ENCODE peak calls at places on chromosome 6, in four cellular contexts. I is A549, X is HCT116, V is HepG2. D is an unnamed sample.
A peak's percentile ranks its signal among the peaks of the same experiment; 100 is the strongest.

GRCh38 chr6:21522773-21523490 is 70.6 kb upstream of the SOX4 start:
- DNase-seq in X (no peak), V (no peak), I (peak; percentile 5), D (no peak)

GRCh38 chr6:133906050-133906449 is 17.1 kb downstream of the TCF21 start:
- DNase-seq in V (no peak), X (no peak), I (no peak), D (no peak)

GRCh38 chr6:153670403-153671026 is 368.5 kb upstream of the OPRM1 start:
- DNase-seq in X (no peak), I (no peak), V (no peak), D (no peak)

GRCh38 chr6:158653577-158654354 is 3.9 kb downstream of the SYTL3 start:
- DNase-seq in I (no peak), V (no peak), X (no peak), D (peak; percentile 91)

GRCh38 chr6:134477991-134478635 is 160.2 kb upstream of the SGK1 start:
- DNase-seq in V (no peak), X (no peak), I (no peak), D (no peak)

GRCh38 chr6:15017251-15017650 is 228.6 kb upstream of the JARID2 start:
- DNase-seq in X (no peak), I (no peak), V (no peak), D (no peak)

GRCh38 chr6:20092071-20092566 is 120.2 kb downstream of the MBOAT1 start:
- DNase-seq in V (peak; percentile 57), X (peak; percentile 57), I (peak; percentile 16), D (peak; percentile 17)

GRCh38 chr6:15376900-15377487 is 131.1 kb downstream of the JARID2 start:
- DNase-seq in I (no peak), V (no peak), X (no peak), D (no peak)

GRCh38 chr6:41288025-41288777 is 1.7 kb upstream of the TREM1 start:
- DNase-seq in V (peak; percentile 47), I (no peak), X (no peak), D (no peak)

GRCh38 chr6:79374308-79374707 is 139.8 kb upstream of the HMGN3 start:
- DNase-seq in I (no peak), V (no peak), X (no peak), D (no peak)

GRCh38 chr6:161246725-161247124 is 27.1 kb downstream of the AGPAT4 start:
- DNase-seq in X (no peak), I (no peak), V (no peak), D (no peak)

GRCh38 chr6:111949546-111949945 is 76.3 kb upstream of the FYN start:
- DNase-seq in X (no peak), I (no peak), V (no peak), D (no peak)

GRCh38 chr6:157284738-157285421 is 38.4 kb downstream of the TMEM242 start:
- DNase-seq in V (no peak), X (no peak), I (no peak), D (no peak)

GRCh38 chr6:118963003-118963402 is 28.0 kb upstream of the MCM9 start:
- DNase-seq in X (peak; percentile 7), I (no peak), V (no peak), D (no peak)
- TF ChIP-seq CEBPB in X (no peak), I (no peak), V (no peak), D (no peak)

GRCh38 chr6:138570716-138571020 is 71.4 kb upstream of the NHSL1 start:
- DNase-seq in X (no peak), V (peak; percentile 54), I (no peak), D (no peak)

GRCh38 chr6:138571585-138572199 is 72.4 kb upstream of the NHSL1 start:
- DNase-seq in X (no peak), I (no peak), V (no peak), D (no peak)

GRCh38 chr6:138571174-138571573 is 71.9 kb upstream of the NHSL1 start:
- DNase-seq in V (peak; percentile 53), X (no peak), I (no peak), D (no peak)

GRCh38 chr6:138572885-138573284 is 73.6 kb upstream of the NHSL1 start:
- DNase-seq in I (no peak), X (no peak), V (no peak), D (no peak)

GRCh38 chr6:138572200-138572875 is 73.0 kb upstream of the NHSL1 start:
- DNase-seq in X (no peak), V (peak; percentile 97), I (no peak), D (no peak)
- TF ChIP-seq CEBPB in X (no peak), V (peak; percentile 0), I (no peak), D (no peak)

DNA sequence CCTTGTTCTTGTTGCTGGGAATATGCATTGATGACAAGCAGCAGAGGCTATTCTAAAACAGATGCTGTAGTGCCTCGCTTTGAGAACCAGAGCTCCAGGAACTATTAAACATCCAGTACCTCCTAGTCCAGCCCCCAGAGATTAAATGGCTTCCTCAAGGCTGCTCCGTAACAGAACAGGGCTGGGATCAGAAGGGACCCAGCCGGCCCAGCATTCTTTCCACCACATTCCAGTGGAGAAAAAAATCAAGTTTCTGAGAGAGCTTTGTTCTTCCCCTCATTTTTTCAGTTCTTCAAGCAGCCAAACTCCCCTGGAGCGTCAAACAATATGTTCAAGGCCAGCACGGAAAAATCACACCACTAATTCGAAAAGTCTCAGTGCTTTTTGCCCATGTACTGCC is 5.8 kb upstream of the STMND1 start:
- DNase-seq in X (no peak), V (peak; percentile 44), I (no peak), D (no peak)
- TF ChIP-seq CEBPB in X (no peak), V (no peak), I (no peak), D (no peak)

DNA sequence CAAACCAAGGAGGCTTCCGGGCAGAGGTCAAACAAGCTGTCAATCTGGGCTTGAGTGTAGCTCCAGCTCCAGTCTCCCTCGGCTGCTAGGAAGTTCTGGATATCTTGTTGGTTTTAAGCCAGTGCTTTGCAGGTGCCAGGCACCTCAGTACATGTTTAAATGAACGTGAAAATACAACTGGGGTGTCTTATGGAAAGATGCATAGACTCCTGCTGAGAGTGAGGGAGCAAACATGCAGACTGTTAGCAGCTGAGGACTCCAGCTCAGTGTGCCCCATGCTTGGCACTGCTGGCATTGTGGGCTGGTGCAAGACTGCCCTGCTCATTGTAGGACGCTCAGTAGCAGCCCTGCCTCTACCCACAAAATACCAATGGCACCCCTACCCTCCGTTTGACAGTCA is 28.5 kb downstream of the ERMARD start:
- DNase-seq in I (no peak), X (no peak), V (no peak), D (no peak)
- TF ChIP-seq CEBPB in I (no peak), X (no peak), V (no peak), D (no peak)